ENCODE peak calls at places on chromosomes 1 and 21, in eight cellular contexts. H is IMR-90, L is GM12865, M is dorsolateral prefrontal cortex, R is AG04450, G is pancreas, U is heart right ventricle, Z is HFF-Myc. B is an unnamed sample.

GRCh38 chr1:3904006-3904842 is 4.2 kb upstream of the C1orf174 start:
- DNase-seq in H (no peak), L (no peak), M (no peak), R (no peak), G (no peak), U (no peak), Z (no peak), B (no peak)

GRCh38 chr1:205301220-205301821 is 20.2 kb downstream of the NUAK2 start:
- DNase-seq in H (peak; percentile 97), L (no peak), M (no peak), R (peak; percentile 92), G (peak; percentile 84), U (no peak), Z (peak; percentile 73), B (peak; percentile 95)

GRCh38 chr1:31984419-31985347 is 29.0 kb upstream of the KHDRBS1 start:
- DNase-seq in H (peak; percentile 63), L (peak; percentile 32), M (no peak), R (no peak), G (no peak), U (no peak), Z (no peak), B (peak; percentile 48)

GRCh38 chr1:226598455-226598849 is 49.9 kb downstream of the STUM start:
- DNase-seq in H (no peak), L (no peak), M (no peak), R (no peak), G (no peak), U (no peak), Z (no peak), B (no peak)

GRCh38 chr1:91282695-91283420 is 121.8 kb downstream of the HFM1 start:
- DNase-seq in H (peak; percentile 73), L (peak; percentile 76), M (peak; percentile 48), R (peak; percentile 37), G (no peak), U (peak; percentile 59), Z (peak; percentile 50), B (peak; percentile 90)

GRCh38 chr21:31911138-31911907 is 38.5 kb downstream of the HUNK start:
- DNase-seq in H (peak; percentile 86), L (no peak), M (no peak), R (no peak), G (no peak), U (no peak), Z (peak; percentile 88), B (no peak)

GRCh38 chr1:54885863-54886723 is 902 bp downstream of the DHCR24 start:
- DNase-seq in H (no peak), L (peak; percentile 25), M (no peak), R (no peak), G (no peak), U (peak; percentile 6), Z (no peak), B (peak; percentile 29)

GRCh38 chr1:221437924-221438323 is 304.0 kb downstream of the DUSP10 start:
- DNase-seq in H (peak; percentile 90), L (no peak), M (no peak), R (no peak), G (no peak), U (no peak), Z (no peak), B (peak; percentile 69)

GRCh38 chr1:209326876-209327275 is 256.6 kb upstream of the CAMK1G start:
- DNase-seq in H (no peak), L (no peak), M (no peak), R (no peak), G (no peak), U (no peak), Z (no peak), B (no peak)

GRCh38 chr1:21295059-21295401 is 4.8 kb upstream of the ECE1 start:
- DNase-seq in H (peak; percentile 65), L (peak; percentile 66), M (no peak), R (no peak), G (no peak), U (no peak), Z (no peak), B (peak; percentile 55)

GRCh38 chr1:10471411-10472219 is 714 bp downstream of the DFFA start:
- DNase-seq in H (peak; percentile 33), L (peak; percentile 44), M (no peak), R (no peak), G (no peak), U (no peak), Z (no peak), B (peak; percentile 53)

GRCh38 chr1:234473123-234473522 is 5.9 kb downstream of the TARBP1 start:
- DNase-seq in H (no peak), L (peak; percentile 50), M (no peak), R (no peak), G (no peak), U (no peak), Z (no peak), B (no peak)

GRCh38 chr1:169133228-169133576 is 26.7 kb downstream of the ATP1B1 start:
- DNase-seq in H (no peak), L (no peak), M (no peak), R (no peak), G (no peak), U (no peak), Z (no peak), B (no peak)

GRCh38 chr1:173852105-173852504 is 15.7 kb downstream of the GAS5 start:
- DNase-seq in H (peak; percentile 76), L (no peak), M (no peak), R (no peak), G (no peak), U (no peak), Z (no peak), B (no peak)

GRCh38 chr1:42280841-42281240 is 54.2 kb downstream of the FOXJ3 start:
- DNase-seq in H (no peak), L (no peak), M (no peak), R (no peak), G (no peak), U (no peak), Z (no peak), B (no peak)

GRCh38 chr1:3012511-3013291 is 8.6 kb upstream of the ACTRT2 start:
- DNase-seq in H (no peak), L (no peak), M (peak; percentile 74), R (no peak), G (peak; percentile 94), U (peak; percentile 41), Z (no peak), B (peak; percentile 2)

GRCh38 chr1:93447481-93448291 is at the start of gene FNBP1L:
- DNase-seq in H (peak; percentile 52), L (peak; percentile 12), M (peak; percentile 31), R (no peak), G (peak; percentile 95), U (peak; percentile 81), Z (no peak), B (peak; percentile 20)

GRCh38 chr1:3372317-3372716 is 82.1 kb upstream of the ARHGEF16 start:
- DNase-seq in H (no peak), L (no peak), M (no peak), R (no peak), G (no peak), U (no peak), Z (no peak), B (no peak)

GRCh38 chr1:26290416-26291261 is 10.8 kb downstream of the SH3BGRL3 start:
- DNase-seq in H (no peak), L (peak; percentile 24), M (no peak), R (no peak), G (no peak), U (no peak), Z (no peak), B (no peak)

GRCh38 chr21:36385233-36385908 is at the start of gene CHAF1B:
- DNase-seq in H (peak; percentile 65), L (peak; percentile 88), M (peak; percentile 60), R (peak; percentile 15), G (peak; percentile 96), U (peak; percentile 61), Z (peak; percentile 17), B (peak; percentile 61)

GRCh38 chr21:42102063-42102462 is 30.9 kb downstream of the UMODL1 start:
- DNase-seq in H (no peak), L (no peak), M (no peak), R (no peak), G (no peak), U (no peak), Z (no peak), B (no peak)

GRCh38 chr1:71269823-71270222 is 189.0 kb upstream of the ZRANB2 start:
- DNase-seq in H (no peak), L (no peak), M (no peak), R (no peak), G (no peak), U (no peak), Z (no peak), B (no peak)

GRCh38 chr1:71273326-71273725 is 192.5 kb upstream of the ZRANB2 start:
- DNase-seq in H (no peak), L (no peak), M (no peak), R (no peak), G (no peak), U (no peak), Z (no peak), B (no peak)

GRCh38 chr1:71270394-71270793 is 189.6 kb upstream of the ZRANB2 start:
- DNase-seq in H (no peak), L (no peak), M (no peak), R (no peak), G (no peak), U (no peak), Z (no peak), B (no peak)
- TF ChIP-seq CTCF in H (no peak), L (no peak), M (no peak), R (no peak), G (no peak), U (no peak), Z (no peak), B (no peak)

GRCh38 chr1:112701227-112702066 is 5.5 kb downstream of the RHOC start:
- DNase-seq in H (no peak), L (no peak), M (no peak), R (no peak), G (no peak), U (no peak), Z (no peak), B (no peak)

GRCh38 chr1:112698366-112699310 is 8.3 kb downstream of the RHOC start:
- DNase-seq in H (no peak), L (no peak), M (no peak), R (no peak), G (peak; percentile 88), U (no peak), Z (no peak), B (no peak)

GRCh38 chr1:112697781-112698201 is 9.1 kb downstream of the RHOC start:
- DNase-seq in H (no peak), L (no peak), M (no peak), R (no peak), G (no peak), U (no peak), Z (no peak), B (no peak)

GRCh38 chr1:112700290-112701226 is 6.4 kb downstream of the RHOC start:
- DNase-seq in H (peak; percentile 95), L (peak; percentile 83), M (peak; percentile 87), R (peak; percentile 89), G (peak; percentile 96), U (peak; percentile 99), Z (peak; percentile 92), B (peak; percentile 96)

GRCh38 chr1:112699425-112700144 is 7.3 kb downstream of the RHOC start:
- DNase-seq in H (no peak), L (no peak), M (no peak), R (no peak), G (no peak), U (no peak), Z (no peak), B (no peak)
- H3K4me3 ChIP-seq in H (no peak overlapping the region), L (no peak overlapping the region), M (no peak overlapping the region), R (no peak overlapping the region), G (no peak overlapping the region), U (no peak overlapping the region), Z (no peak overlapping the region), B (no peak overlapping the region)

GRCh38 chr1:7253118-7253480 is 467.8 kb downstream of the CAMTA1 start:
- DNase-seq in H (peak; percentile 81), L (no peak), M (no peak), R (no peak), G (no peak), U (no peak), Z (no peak), B (no peak)
- TF ChIP-seq CTCF in H (no peak), L (no peak), M (no peak), R (no peak), G (no peak), U (no peak), Z (no peak), B (no peak)

GRCh38 chr21:18759267-18759666 is 355.7 kb upstream of the TMPRSS15 start:
- DNase-seq in H (no peak), L (no peak), M (no peak), R (no peak), G (no peak), U (no peak), Z (no peak), B (no peak)
- H3K4me3 ChIP-seq in H (no peak overlapping the region), L (no peak overlapping the region), M (no peak overlapping the region), R (no peak overlapping the region), G (no peak overlapping the region), U (no peak overlapping the region), Z (no peak overlapping the region), B (no peak overlapping the region)

B was measured in fibroblast of the aortic adventitia.